ENCODE peak calls at places on chromosomes 1 and 21, in five cellular contexts. B, P, Q, X and W are unnamed samples. For H3K9me3, the result is how much of the 10 kb centered on the place peaks cover.

GRCh38 chr1:212819704-212820103 is 27.7 kb downstream of the SPATA45 start:
- DNase-seq in B (no peak), P (no peak), Q (no peak), X (no peak), W (no peak)

GRCh38 chr21:34073749-34074282 is 438 bp downstream of the MRPS6 start:
- DNase-seq in B (peak), P (no peak), Q (peak), X (peak), W (peak)

GRCh38 chr1:37410080-37410479 is 64.3 kb upstream of the ZC3H12A start:
- DNase-seq in B (no peak), P (no peak), Q (no peak), X (no peak), W (no peak)

GRCh38 chr21:32238063-32238462 is 40.8 kb downstream of the MIS18A start:
- DNase-seq in B (no peak), P (no peak), Q (no peak), X (no peak), W (no peak)

GRCh38 chr1:42925132-42925769 is 33.4 kb downstream of the SLC2A1 start:
- DNase-seq in B (no peak), P (no peak), Q (no peak), X (no peak), W (no peak)

GRCh38 chr1:6420594-6421042 is 899 bp upstream of the HES2 start:
- DNase-seq in B (no peak), P (no peak), Q (no peak), X (no peak), W (no peak)

GRCh38 chr1:46497020-46497419 is 7.4 kb downstream of the DMBX1 start:
- DNase-seq in B (no peak), P (no peak), Q (no peak), X (no peak), W (no peak)

GRCh38 chr21:35559881-35560280 is 500.4 kb downstream of the SETD4 start:
- DNase-seq in B (no peak), P (no peak), Q (no peak), X (no peak), W (no peak)

GRCh38 chr1:56547977-56548376 is 31.4 kb downstream of the PLPP3 start:
- DNase-seq in B (peak), P (no peak), Q (no peak), X (peak), W (no peak)

GRCh38 chr21:25809013-25809412 is 74.2 kb downstream of the GABPA start:
- DNase-seq in B (no peak), P (no peak), Q (no peak), X (no peak), W (no peak)

GRCh38 chr1:64171797-64172281 is 31.6 kb upstream of the UBE2U start:
- DNase-seq in B (no peak), P (no peak), Q (peak), X (no peak), W (no peak)

GRCh38 chr1:24925082-24925779 is 4.8 kb downstream of the RUNX3 start:
- DNase-seq in B (no peak), P (no peak), Q (no peak), X (no peak), W (peak)

GRCh38 chr1:202017385-202018225 is 7.2 kb downstream of the ELF3 start:
- DNase-seq in B (no peak), P (no peak), Q (no peak), X (peak), W (no peak)

GRCh38 chr1:160607051-160608032 is 28.0 kb upstream of the CD84 start:
- DNase-seq in B (no peak), P (no peak), Q (peak), X (peak), W (no peak)

GRCh38 chr1:218345673-218346390 is 696 bp downstream of the TGFB2 start:
- DNase-seq in B (peak), P (peak), Q (peak), X (peak), W (no peak)

GRCh38 chr1:10635992-10636391 is 160.5 kb downstream of the CASZ1 start:
- DNase-seq in B (no peak), P (no peak), Q (no peak), X (peak), W (no peak)

GRCh38 chr1:60903591-60903990 is 178.8 kb upstream of the NFIA start:
- DNase-seq in B (peak), P (no peak), Q (no peak), X (no peak), W (no peak)

GRCh38 chr1:102837551-102837950 is 270.8 kb downstream of the COL11A1 start:
- DNase-seq in B (no peak), P (no peak), Q (no peak), X (no peak), W (no peak)

GRCh38 chr1:69700770-69701169 is 133.0 kb downstream of the LRRC7 start:
- DNase-seq in B (no peak), P (no peak), Q (no peak), X (no peak), W (no peak)

GRCh38 chr21:29261555-29262540 is 36.9 kb upstream of the BACH1 start:
- DNase-seq in B (no peak), P (no peak), Q (no peak), X (no peak), W (no peak)

GRCh38 chr21:27713159-27714109 is 746.5 kb upstream of the ADAMTS5 start:
- DNase-seq in B (no peak), P (no peak), Q (no peak), X (peak), W (no peak)
- H3K9me3 ChIP-seq in B (under half), P (under half), Q (under half), X (under half), W (under half)

GRCh38 chr1:13498553-13498952 is 15.2 kb downstream of the LRRC38 start:
- DNase-seq in B (no peak), P (no peak), Q (no peak), X (no peak), W (no peak)

GRCh38 chr1:13494025-13494424 is 19.8 kb downstream of the LRRC38 start:
- DNase-seq in B (no peak), P (no peak), Q (no peak), X (no peak), W (no peak)

GRCh38 chr1:13500806-13501205 is 13.0 kb downstream of the LRRC38 start:
- DNase-seq in B (no peak), P (no peak), Q (no peak), X (no peak), W (no peak)

GRCh38 chr1:13494712-13495111 is 19.1 kb downstream of the LRRC38 start:
- DNase-seq in B (no peak), P (no peak), Q (no peak), X (no peak), W (no peak)

DNA sequence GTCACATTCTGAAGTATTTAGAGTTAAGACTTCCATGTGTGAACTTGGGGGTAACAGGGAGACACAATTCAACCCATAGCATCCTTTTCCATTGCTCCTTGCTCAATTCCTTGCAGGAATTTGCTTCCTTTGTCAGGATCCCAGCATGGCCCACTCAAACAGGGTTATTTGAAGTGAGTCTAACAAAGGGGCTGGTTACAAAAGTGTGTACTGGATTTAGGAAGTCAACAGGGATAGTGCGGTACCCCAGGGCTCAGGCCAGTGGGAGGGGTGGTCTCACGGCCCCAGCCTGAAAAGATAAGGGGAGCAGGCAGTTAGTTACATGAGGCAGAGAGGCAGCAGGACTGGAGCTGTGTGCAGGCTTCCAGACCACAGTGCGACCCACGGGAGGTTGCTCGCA is 14.4 kb downstream of the LRRC38 start:
- DNase-seq in B (no peak), P (no peak), Q (no peak), X (no peak), W (no peak)
- H3K9me3 ChIP-seq in B (under half), P (under half), Q (under half), X (under half), W (under half)

GRCh38 chr1:93827128-93827527 is 51.9 kb downstream of the DNTTIP2 start:
- DNase-seq in B (no peak), P (no peak), Q (no peak), X (no peak), W (no peak)

GRCh38 chr1:93824869-93825268 is 54.1 kb downstream of the DNTTIP2 start:
- DNase-seq in B (no peak), P (no peak), Q (no peak), X (no peak), W (no peak)

GRCh38 chr1:93828437-93828756 is 50.6 kb downstream of the DNTTIP2 start:
- DNase-seq in B (no peak), P (no peak), Q (no peak), X (no peak), W (no peak)

GRCh38 chr1:93827633-93828436 is 51.2 kb downstream of the DNTTIP2 start:
- DNase-seq in B (no peak), P (no peak), Q (no peak), X (no peak), W (no peak)

DNA sequence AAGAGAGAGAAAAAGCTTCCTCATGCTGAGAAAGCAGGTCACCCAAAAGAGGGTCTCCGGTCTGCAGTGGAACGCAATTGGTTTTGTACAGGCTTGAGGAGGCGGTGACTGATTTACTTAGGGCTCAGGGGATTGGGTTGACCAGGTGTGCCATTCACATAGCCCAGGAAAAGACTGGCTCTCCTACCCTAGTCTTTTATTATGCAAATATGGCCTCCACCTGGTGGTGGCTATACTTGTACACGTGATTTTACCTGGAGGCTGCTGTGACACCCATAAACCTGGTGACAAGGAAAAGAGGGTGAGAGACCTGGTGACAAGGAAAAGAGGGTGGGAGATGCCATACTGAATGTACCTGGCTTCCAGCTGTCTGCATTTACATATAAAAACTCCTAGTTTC is 49.9 kb downstream of the DNTTIP2 start:
- DNase-seq in B (no peak), P (no peak), Q (no peak), X (no peak), W (no peak)
- H3K9me3 ChIP-seq in B (under half), P (under half), Q (under half), X (under half), W (under half)

GRCh38 chr1:237690656-237691055 is 200.1 kb downstream of the ZP4 start:
- DNase-seq in B (no peak), P (no peak), Q (no peak), X (no peak), W (no peak)
- H3K9me3 ChIP-seq in B (under half), P (under half), Q (under half), X (under half), W (under half)

GRCh38 chr1:248094884-248095283 is at the start of gene OR2L13:
- DNase-seq in B (no peak), P (no peak), Q (no peak), X (no peak), W (no peak)
- H3K9me3 ChIP-seq in B (under half), P (under half), Q (under half), X (under half), W (under half)

GRCh38 chr1:5312299-5312686 is 657.9 kb downstream of the AJAP1 start:
- DNase-seq in B (no peak), P (no peak), Q (no peak), X (no peak), W (no peak)
- H3K9me3 ChIP-seq in B (under half), P (under half), Q (under half), X (under half), W (under half)